ENCODE peak calls at places on chromosomes 2 and 18, in ten cellular contexts. One of them, this sample, is unnamed.

GRCh38 chr2:130846686-130847375 is 10.1 kb downstream of the ARHGEF4 start:
- DNase-seq in CD14-positive monocyte: no peak
- DNase-seq in sigmoid colon: no peak
- DNase-seq in HFFc6: peak; percentile 5
- DNase-seq in HuH-7.5: no peak
- DNase-seq in NT2/D1: no peak
- DNase-seq in GM12865: no peak
- DNase-seq in ACHN: no peak
- DNase-seq in T follicular helper cell: no peak
- DNase-seq in epithelial cell of esophagus: peak; percentile 61
- DNase-seq in this sample: no peak

GRCh38 chr18:56511996-56512395 is 126.4 kb downstream of the TXNL1 start:
- DNase-seq in NT2/D1: no peak
- DNase-seq in HFFc6: no peak
- DNase-seq in sigmoid colon: no peak
- DNase-seq in epithelial cell of esophagus: peak; percentile 16
- DNase-seq in GM12865: peak; percentile 43
- DNase-seq in ACHN: no peak
- DNase-seq in T follicular helper cell: no peak
- DNase-seq in HuH-7.5: no peak
- DNase-seq in CD14-positive monocyte: no peak
- DNase-seq in this sample: no peak

GRCh38 chr2:112542974-112543760 is 902 bp downstream of the POLR1B start:
- DNase-seq in epithelial cell of esophagus: peak; percentile 29
- DNase-seq in HFFc6: no peak
- DNase-seq in ACHN: peak; percentile 45
- DNase-seq in GM12865: peak; percentile 37
- DNase-seq in T follicular helper cell: no peak
- DNase-seq in sigmoid colon: no peak
- DNase-seq in CD14-positive monocyte: no peak
- DNase-seq in HuH-7.5: peak; percentile 15
- DNase-seq in NT2/D1: no peak
- DNase-seq in this sample: no peak

GRCh38 chr2:43448822-43449110 is 147.1 kb downstream of the THADA start:
- DNase-seq in epithelial cell of esophagus: no peak
- DNase-seq in ACHN: no peak
- DNase-seq in T follicular helper cell: no peak
- DNase-seq in GM12865: no peak
- DNase-seq in CD14-positive monocyte: no peak
- DNase-seq in HuH-7.5: no peak
- DNase-seq in HFFc6: no peak
- DNase-seq in NT2/D1: peak; percentile 15
- DNase-seq in sigmoid colon: no peak
- DNase-seq in this sample: no peak

GRCh38 chr2:220127857-220128256 is 500.4 kb downstream of the SLC4A3 start:
- DNase-seq in HFFc6: no peak
- DNase-seq in sigmoid colon: no peak
- DNase-seq in GM12865: no peak
- DNase-seq in HuH-7.5: no peak
- DNase-seq in NT2/D1: no peak
- DNase-seq in ACHN: no peak
- DNase-seq in T follicular helper cell: no peak
- DNase-seq in epithelial cell of esophagus: no peak
- DNase-seq in CD14-positive monocyte: no peak
- DNase-seq in this sample: no peak

GRCh38 chr2:71070294-71071025 is 2.0 kb downstream of the NAGK start:
- DNase-seq in GM12865: peak; percentile 33
- DNase-seq in HuH-7.5: no peak
- DNase-seq in HFFc6: peak; percentile 34
- DNase-seq in NT2/D1: peak; percentile 22
- DNase-seq in epithelial cell of esophagus: peak; percentile 78
- DNase-seq in CD14-positive monocyte: peak; percentile 65
- DNase-seq in ACHN: peak; percentile 41
- DNase-seq in T follicular helper cell: no peak
- DNase-seq in sigmoid colon: peak; percentile 56
- DNase-seq in this sample: no peak

GRCh38 chr2:144894612-144895300 is 374.8 kb upstream of the ZEB2 start:
- DNase-seq in HuH-7.5: no peak
- DNase-seq in T follicular helper cell: no peak
- DNase-seq in CD14-positive monocyte: no peak
- DNase-seq in ACHN: no peak
- DNase-seq in GM12865: no peak
- DNase-seq in HFFc6: no peak
- DNase-seq in NT2/D1: peak; percentile 77
- DNase-seq in sigmoid colon: no peak
- DNase-seq in epithelial cell of esophagus: no peak
- DNase-seq in this sample: no peak

GRCh38 chr2:229205704-229206103 is 65.4 kb downstream of the PID1 start:
- DNase-seq in sigmoid colon: no peak
- DNase-seq in HFFc6: no peak
- DNase-seq in T follicular helper cell: no peak
- DNase-seq in HuH-7.5: no peak
- DNase-seq in epithelial cell of esophagus: no peak
- DNase-seq in ACHN: no peak
- DNase-seq in GM12865: no peak
- DNase-seq in CD14-positive monocyte: no peak
- DNase-seq in NT2/D1: no peak
- DNase-seq in this sample: no peak

GRCh38 chr18:42168487-42168886 is 213.5 kb downstream of the PIK3C3 start:
- DNase-seq in sigmoid colon: no peak
- DNase-seq in HFFc6: no peak
- DNase-seq in epithelial cell of esophagus: no peak
- DNase-seq in CD14-positive monocyte: no peak
- DNase-seq in T follicular helper cell: no peak
- DNase-seq in HuH-7.5: no peak
- DNase-seq in NT2/D1: no peak
- DNase-seq in GM12865: no peak
- DNase-seq in ACHN: no peak
- DNase-seq in this sample: no peak

GRCh38 chr18:23093772-23094171 is 41.5 kb upstream of the CABLES1 start:
- DNase-seq in sigmoid colon: peak; percentile 25
- DNase-seq in HFFc6: no peak
- DNase-seq in T follicular helper cell: no peak
- DNase-seq in GM12865: no peak
- DNase-seq in CD14-positive monocyte: no peak
- DNase-seq in HuH-7.5: no peak
- DNase-seq in ACHN: no peak
- DNase-seq in epithelial cell of esophagus: no peak
- DNase-seq in NT2/D1: no peak
- DNase-seq in this sample: no peak

GRCh38 chr2:64943387-64944150 is 45.6 kb upstream of the SLC1A4 start:
- DNase-seq in HFFc6: peak; percentile 38
- DNase-seq in CD14-positive monocyte: no peak
- DNase-seq in ACHN: no peak
- DNase-seq in NT2/D1: no peak
- DNase-seq in GM12865: no peak
- DNase-seq in T follicular helper cell: no peak
- DNase-seq in HuH-7.5: no peak
- DNase-seq in epithelial cell of esophagus: peak; percentile 95
- DNase-seq in sigmoid colon: peak; percentile 88
- DNase-seq in this sample: no peak

GRCh38 chr2:232431705-232432590 is 24.0 kb upstream of the ALPI start:
- DNase-seq in CD14-positive monocyte: no peak
- DNase-seq in HuH-7.5: no peak
- DNase-seq in epithelial cell of esophagus: no peak
- DNase-seq in HFFc6: no peak
- DNase-seq in NT2/D1: no peak
- DNase-seq in ACHN: no peak
- DNase-seq in sigmoid colon: no peak
- DNase-seq in T follicular helper cell: no peak
- DNase-seq in GM12865: no peak
- DNase-seq in this sample: no peak

GRCh38 chr2:204074434-204074833 is 137.9 kb downstream of the ICOS start:
- DNase-seq in sigmoid colon: no peak
- DNase-seq in ACHN: no peak
- DNase-seq in GM12865: no peak
- DNase-seq in T follicular helper cell: no peak
- DNase-seq in HuH-7.5: no peak
- DNase-seq in NT2/D1: no peak
- DNase-seq in CD14-positive monocyte: no peak
- DNase-seq in epithelial cell of esophagus: no peak
- DNase-seq in HFFc6: peak; percentile 11
- DNase-seq in this sample: no peak

GRCh38 chr18:57234346-57234745 is 87.5 kb downstream of the BOD1L2 start:
- DNase-seq in epithelial cell of esophagus: no peak
- DNase-seq in CD14-positive monocyte: no peak
- DNase-seq in T follicular helper cell: no peak
- DNase-seq in GM12865: no peak
- DNase-seq in ACHN: no peak
- DNase-seq in NT2/D1: no peak
- DNase-seq in HuH-7.5: no peak
- DNase-seq in sigmoid colon: no peak
- DNase-seq in HFFc6: no peak
- DNase-seq in this sample: no peak

GRCh38 chr2:67388680-67389079 is 8.5 kb upstream of the ETAA1 start:
- DNase-seq in ACHN: no peak
- DNase-seq in GM12865: no peak
- DNase-seq in CD14-positive monocyte: no peak
- DNase-seq in T follicular helper cell: no peak
- DNase-seq in HuH-7.5: no peak
- DNase-seq in epithelial cell of esophagus: no peak
- DNase-seq in HFFc6: no peak
- DNase-seq in NT2/D1: no peak
- DNase-seq in sigmoid colon: no peak
- DNase-seq in this sample: no peak

GRCh38 chr18:57791911-57792310 is 11.2 kb downstream of the ATP8B1 start:
- DNase-seq in GM12865: no peak
- DNase-seq in HuH-7.5: no peak
- DNase-seq in epithelial cell of esophagus: no peak
- DNase-seq in CD14-positive monocyte: no peak
- DNase-seq in T follicular helper cell: no peak
- DNase-seq in HFFc6: no peak
- DNase-seq in ACHN: no peak
- DNase-seq in sigmoid colon: no peak
- DNase-seq in NT2/D1: no peak
- DNase-seq in this sample: no peak

GRCh38 chr2:101398026-101398830 is 10.9 kb upstream of the CREG2 start:
- DNase-seq in HuH-7.5: no peak
- DNase-seq in T follicular helper cell: no peak
- DNase-seq in sigmoid colon: no peak
- DNase-seq in CD14-positive monocyte: no peak
- DNase-seq in GM12865: no peak
- DNase-seq in ACHN: no peak
- DNase-seq in epithelial cell of esophagus: no peak
- DNase-seq in HFFc6: no peak
- DNase-seq in NT2/D1: no peak
- DNase-seq in this sample: no peak

GRCh38 chr2:113156278-113157107 is 17.3 kb upstream of the PSD4 start:
- DNase-seq in GM12865: no peak
- DNase-seq in NT2/D1: no peak
- DNase-seq in HFFc6: no peak
- DNase-seq in T follicular helper cell: no peak
- DNase-seq in ACHN: no peak
- DNase-seq in HuH-7.5: peak; percentile 56
- DNase-seq in sigmoid colon: no peak
- DNase-seq in CD14-positive monocyte: no peak
- DNase-seq in epithelial cell of esophagus: peak; percentile 39
- DNase-seq in this sample: no peak

GRCh38 chr18:5237083-5237722 is 40.1 kb upstream of the AKAIN1 start:
- DNase-seq in NT2/D1: no peak
- DNase-seq in GM12865: peak; percentile 29
- DNase-seq in sigmoid colon: peak; percentile 63
- DNase-seq in ACHN: no peak
- DNase-seq in HuH-7.5: peak; percentile 6
- DNase-seq in HFFc6: no peak
- DNase-seq in T follicular helper cell: peak; percentile 0
- DNase-seq in CD14-positive monocyte: peak; percentile 43
- DNase-seq in epithelial cell of esophagus: no peak
- DNase-seq in this sample: no peak

GRCh38 chr2:74261204-74261864 is 62.9 kb downstream of the MTHFD2 start:
- DNase-seq in T follicular helper cell: no peak
- DNase-seq in HFFc6: peak; percentile 45
- DNase-seq in epithelial cell of esophagus: peak; percentile 50
- DNase-seq in CD14-positive monocyte: no peak
- DNase-seq in GM12865: no peak
- DNase-seq in HuH-7.5: no peak
- DNase-seq in ACHN: peak; percentile 60
- DNase-seq in NT2/D1: peak; percentile 38
- DNase-seq in sigmoid colon: no peak
- DNase-seq in this sample: no peak

GRCh38 chr2:239246723-239247122 is 154.1 kb downstream of the HDAC4 start:
- DNase-seq in T follicular helper cell: no peak
- DNase-seq in NT2/D1: no peak
- DNase-seq in sigmoid colon: peak; percentile 79
- DNase-seq in CD14-positive monocyte: peak; percentile 30
- DNase-seq in epithelial cell of esophagus: peak; percentile 70
- DNase-seq in HFFc6: no peak
- DNase-seq in HuH-7.5: no peak
- DNase-seq in ACHN: peak; percentile 81
- DNase-seq in GM12865: no peak
- DNase-seq in this sample: no peak

GRCh38 chr18:44590976-44591375 is 89.7 kb upstream of the SETBP1 start:
- DNase-seq in T follicular helper cell: no peak
- DNase-seq in CD14-positive monocyte: no peak
- DNase-seq in ACHN: no peak
- DNase-seq in HFFc6: no peak
- DNase-seq in sigmoid colon: no peak
- DNase-seq in GM12865: no peak
- DNase-seq in epithelial cell of esophagus: no peak
- DNase-seq in NT2/D1: no peak
- DNase-seq in HuH-7.5: no peak
- DNase-seq in this sample: no peak

GRCh38 chr2:189236066-189236465 is 56.5 kb upstream of the COL5A2 start:
- DNase-seq in T follicular helper cell: no peak
- DNase-seq in ACHN: no peak
- DNase-seq in NT2/D1: no peak
- DNase-seq in epithelial cell of esophagus: peak; percentile 90
- DNase-seq in CD14-positive monocyte: no peak
- DNase-seq in HFFc6: peak; percentile 45
- DNase-seq in sigmoid colon: no peak
- DNase-seq in GM12865: no peak
- DNase-seq in HuH-7.5: no peak
- DNase-seq in this sample: no peak

GRCh38 chr2:16656784-16657391 is 8.7 kb downstream of the CYRIA start:
- DNase-seq in HuH-7.5: no peak
- DNase-seq in HFFc6: no peak
- DNase-seq in NT2/D1: no peak
- DNase-seq in ACHN: peak; percentile 63
- DNase-seq in T follicular helper cell: no peak
- DNase-seq in sigmoid colon: no peak
- DNase-seq in CD14-positive monocyte: peak; percentile 74
- DNase-seq in epithelial cell of esophagus: no peak
- DNase-seq in GM12865: peak; percentile 85
- DNase-seq in this sample: no peak

GRCh38 chr2:31541853-31542252 is 38.9 kb downstream of the SRD5A2 start:
- DNase-seq in HuH-7.5: no peak
- DNase-seq in NT2/D1: no peak
- DNase-seq in ACHN: no peak
- DNase-seq in HFFc6: no peak
- DNase-seq in GM12865: no peak
- DNase-seq in epithelial cell of esophagus: no peak
- DNase-seq in CD14-positive monocyte: no peak
- DNase-seq in T follicular helper cell: no peak
- DNase-seq in sigmoid colon: no peak
- DNase-seq in this sample: no peak

GRCh38 chr2:1309507-1309906 is 103.8 kb upstream of the TPO start:
- DNase-seq in CD14-positive monocyte: no peak
- DNase-seq in ACHN: no peak
- DNase-seq in NT2/D1: peak; percentile 51
- DNase-seq in GM12865: no peak
- DNase-seq in HuH-7.5: no peak
- DNase-seq in sigmoid colon: no peak
- DNase-seq in T follicular helper cell: no peak
- DNase-seq in epithelial cell of esophagus: no peak
- DNase-seq in HFFc6: no peak
- DNase-seq in this sample: no peak

GRCh38 chr2:85011098-85011497 is 40.1 kb downstream of the KCMF1 start:
- DNase-seq in T follicular helper cell: no peak
- DNase-seq in ACHN: no peak
- DNase-seq in CD14-positive monocyte: no peak
- DNase-seq in HuH-7.5: no peak
- DNase-seq in NT2/D1: no peak
- DNase-seq in GM12865: peak; percentile 6
- DNase-seq in HFFc6: no peak
- DNase-seq in epithelial cell of esophagus: peak; percentile 62
- DNase-seq in sigmoid colon: no peak
- DNase-seq in this sample: no peak

GRCh38 chr2:62461707-62462106 is 44.3 kb downstream of the TMEM17 start:
- DNase-seq in ACHN: peak; percentile 20
- DNase-seq in HFFc6: peak; percentile 51
- DNase-seq in sigmoid colon: no peak
- DNase-seq in T follicular helper cell: no peak
- DNase-seq in NT2/D1: no peak
- DNase-seq in epithelial cell of esophagus: peak; percentile 82
- DNase-seq in HuH-7.5: no peak
- DNase-seq in CD14-positive monocyte: no peak
- DNase-seq in GM12865: no peak
- DNase-seq in this sample: no peak